ENCODE peak calls at places on chromosomes 1 and 21, in ten cellular contexts. U is CD4-positive, alpha-beta T cell; L is C1 segment of cervical spinal cord; C is iris pigment epithelial cell; K is stimulated activated CD4-positive, alpha-beta T cell treated with anti-CD3 and anti-CD28 coated beads, Interleukin-4, amount 100 ng/mL, for 48 hours; Q is BE2C; W is stimulated activated CD8-positive, alpha-beta memory T cell treated with anti-CD3 and anti-CD28 coated beads, Interleukin-15, amount 100 ng/mL, for 1 hour; O is frontal cortex; Y is EL; P is MCF 10A. G is an unnamed sample.

GRCh38 chr1:227918736-227919135 is 29.0 kb downstream of the WNT9A start:
- DNase-seq in U (no peak), L (no peak), C (no peak), K (no peak), Q (no peak), W (no peak), O (no peak), Y (no peak), P (no peak), G (no peak)

GRCh38 chr1:25774921-25775774 is 24.8 kb upstream of the SELENON start:
- DNase-seq in U (peak), L (no peak), C (no peak), K (peak), Q (peak), W (peak), O (no peak), Y (no peak), P (no peak), G (no peak)

GRCh38 chr1:181083842-181084605 is 4.5 kb upstream of the IER5 start:
- DNase-seq in U (peak), L (no peak), C (peak), K (no peak), Q (peak), W (peak), O (no peak), Y (peak), P (peak), G (peak)

GRCh38 chr1:100028765-100029164 is 59.0 kb downstream of the SLC35A3 start:
- DNase-seq in U (no peak), L (no peak), C (no peak), K (no peak), Q (no peak), W (no peak), O (no peak), Y (no peak), P (no peak), G (no peak)

GRCh38 chr1:11780380-11781147 is 18.6 kb downstream of the C1orf167 start:
- DNase-seq in U (no peak), L (no peak), C (no peak), K (no peak), Q (no peak), W (no peak), O (no peak), Y (no peak), P (no peak), G (no peak)

GRCh38 chr1:38173848-38174247 is 127.3 kb upstream of the POU3F1 start:
- DNase-seq in U (no peak), L (no peak), C (no peak), K (no peak), Q (no peak), W (no peak), O (no peak), Y (no peak), P (no peak), G (no peak)

GRCh38 chr21:42386034-42386591 is 9.7 kb downstream of the TMPRSS3 start:
- DNase-seq in U (no peak), L (no peak), C (no peak), K (no peak), Q (no peak), W (no peak), O (no peak), Y (no peak), P (no peak), G (no peak)

GRCh38 chr1:200364831-200365230 is 45.0 kb downstream of the ZNF281 start:
- DNase-seq in U (no peak), L (no peak), C (peak), K (no peak), Q (no peak), W (no peak), O (no peak), Y (peak), P (peak), G (peak)

GRCh38 chr21:16419188-16419874 is 689.5 kb downstream of the USP25 start:
- DNase-seq in U (no peak), L (peak), C (peak), K (no peak), Q (peak), W (no peak), O (no peak), Y (no peak), P (no peak), G (no peak)

GRCh38 chr21:38990424-38990794 is 184.7 kb downstream of the ETS2 start:
- DNase-seq in U (no peak), L (no peak), C (no peak), K (no peak), Q (no peak), W (no peak), O (no peak), Y (no peak), P (no peak), G (no peak)

GRCh38 chr1:27246194-27246593 is 11.8 kb downstream of the WDTC1 start:
- DNase-seq in U (no peak), L (no peak), C (no peak), K (no peak), Q (no peak), W (no peak), O (no peak), Y (no peak), P (no peak), G (no peak)

GRCh38 chr1:111290104-111290503 is 547 bp upstream of the CHIA start:
- DNase-seq in U (no peak), L (no peak), C (no peak), K (no peak), Q (no peak), W (no peak), O (no peak), Y (no peak), P (no peak), G (no peak)

GRCh38 chr1:25703671-25704637 is 87.4 kb downstream of the MAN1C1 start:
- DNase-seq in U (peak), L (no peak), C (no peak), K (no peak), Q (peak), W (no peak), O (no peak), Y (no peak), P (no peak), G (no peak)

GRCh38 chr1:14517813-14518180 is 80.7 kb upstream of the KAZN start:
- DNase-seq in U (no peak), L (no peak), C (no peak), K (no peak), Q (no peak), W (no peak), O (no peak), Y (no peak), P (no peak), G (no peak)

GRCh38 chr1:226697151-226697575 is 41.9 kb downstream of the ITPKB start:
- DNase-seq in U (no peak), L (no peak), C (peak), K (no peak), Q (no peak), W (no peak), O (no peak), Y (peak), P (peak), G (peak)